ENCODE peak calls at places on chromosomes 7 and 10, in five cellular contexts. I is body of pancreas, V is OCI-LY7, E is AG04450, Z is fibroblast of pulmonary artery. W is an unnamed sample.

GRCh38 chr7:127347567-127348246 is 44.8 kb downstream of the ZNF800 start:
- DNase-seq in I (peak; percentile 85), V (no peak), E (peak; percentile 10), Z (peak; percentile 71), W (peak; percentile 17)

GRCh38 chr10:89360153-89360552 is 17.7 kb upstream of the IFIT1B start:
- DNase-seq in I (no peak), V (no peak), E (no peak), Z (no peak), W (no peak)

GRCh38 chr10:112532053-112532658 is 85.1 kb downstream of the VTI1A start:
- DNase-seq in I (no peak), V (no peak), E (no peak), Z (no peak), W (no peak)

GRCh38 chr7:106604303-106604918 is 56.5 kb downstream of the CCDC71L start:
- DNase-seq in I (no peak), V (no peak), E (no peak), Z (peak; percentile 27), W (no peak)

GRCh38 chr10:48390933-48391845 is 84.7 kb downstream of the MAPK8 start:
- DNase-seq in I (no peak), V (no peak), E (no peak), Z (peak; percentile 69), W (no peak)

GRCh38 chr10:96266118-96266770 is 5.1 kb downstream of the BLNK start:
- DNase-seq in I (no peak), V (no peak), E (no peak), Z (no peak), W (no peak)

GRCh38 chr7:89618269-89618668 is 536.0 kb upstream of the STEAP1 start:
- DNase-seq in I (no peak), V (no peak), E (no peak), Z (no peak), W (no peak)

GRCh38 chr10:75335191-75335590 is 66.4 kb downstream of the ZNF503 start:
- DNase-seq in I (no peak), V (no peak), E (no peak), Z (no peak), W (no peak)

DNA sequence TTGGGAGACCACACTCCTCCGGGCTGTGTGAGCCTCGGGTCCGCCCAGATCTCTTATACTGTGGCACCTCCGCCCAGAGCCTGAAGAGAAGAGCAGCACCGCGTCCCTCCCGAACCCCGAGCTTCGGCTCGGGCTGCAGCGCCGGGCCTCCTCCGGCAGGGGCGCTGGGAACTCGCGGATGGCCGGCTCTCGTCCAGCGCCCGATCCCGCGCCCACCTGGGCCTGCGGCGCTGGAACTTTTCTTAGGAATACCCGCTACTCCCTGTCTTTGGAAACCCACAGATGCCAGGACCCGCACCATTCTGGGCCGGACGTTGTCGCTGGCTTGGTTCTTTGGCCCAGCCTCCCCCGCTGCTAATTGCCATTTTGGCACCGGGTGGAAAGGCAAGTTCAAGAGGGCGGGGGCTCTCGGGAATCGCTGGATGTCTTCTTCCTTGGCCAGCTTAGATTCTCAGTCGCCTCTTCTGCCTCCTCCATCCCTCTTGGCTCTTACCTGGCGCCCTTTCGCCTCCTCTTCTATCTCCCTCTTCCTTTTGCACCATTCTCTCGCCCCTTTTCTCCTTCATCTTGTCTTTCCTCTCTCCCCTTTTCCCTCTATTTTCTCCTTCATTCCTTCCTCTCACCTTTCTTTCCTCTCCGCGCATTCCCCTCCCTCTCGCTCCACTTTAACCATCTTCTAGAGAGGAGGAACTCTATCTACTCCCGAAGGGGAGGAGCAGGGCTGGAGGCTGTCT is 2.1 kb upstream of the SORCS3 start:
- DNase-seq in I (peak; percentile 12), V (no peak), E (no peak), Z (no peak), W (no peak)
- H3K4me3 ChIP-seq in I (no peak overlapping the region), V (no peak overlapping the region), E (no peak overlapping the region), Z (no peak overlapping the region), W (no peak overlapping the region)

GRCh38 chr7:86477343-86477742 is 166.4 kb upstream of the GRM3 start:
- DNase-seq in I (no peak), V (no peak), E (no peak), Z (no peak), W (no peak)
- TF ChIP-seq CTCF in I (no peak), V (no peak), E (no peak), Z (no peak), W (no peak)

GRCh38 chr7:95047291-95047690 is 139.9 kb downstream of the PPP1R9A start:
- DNase-seq in I (no peak), V (no peak), E (no peak), Z (no peak), W (no peak)
- H3K4me3 ChIP-seq in I (no peak overlapping the region), V (no peak overlapping the region), E (no peak overlapping the region), Z (no peak overlapping the region), W (no peak overlapping the region)

DNA sequence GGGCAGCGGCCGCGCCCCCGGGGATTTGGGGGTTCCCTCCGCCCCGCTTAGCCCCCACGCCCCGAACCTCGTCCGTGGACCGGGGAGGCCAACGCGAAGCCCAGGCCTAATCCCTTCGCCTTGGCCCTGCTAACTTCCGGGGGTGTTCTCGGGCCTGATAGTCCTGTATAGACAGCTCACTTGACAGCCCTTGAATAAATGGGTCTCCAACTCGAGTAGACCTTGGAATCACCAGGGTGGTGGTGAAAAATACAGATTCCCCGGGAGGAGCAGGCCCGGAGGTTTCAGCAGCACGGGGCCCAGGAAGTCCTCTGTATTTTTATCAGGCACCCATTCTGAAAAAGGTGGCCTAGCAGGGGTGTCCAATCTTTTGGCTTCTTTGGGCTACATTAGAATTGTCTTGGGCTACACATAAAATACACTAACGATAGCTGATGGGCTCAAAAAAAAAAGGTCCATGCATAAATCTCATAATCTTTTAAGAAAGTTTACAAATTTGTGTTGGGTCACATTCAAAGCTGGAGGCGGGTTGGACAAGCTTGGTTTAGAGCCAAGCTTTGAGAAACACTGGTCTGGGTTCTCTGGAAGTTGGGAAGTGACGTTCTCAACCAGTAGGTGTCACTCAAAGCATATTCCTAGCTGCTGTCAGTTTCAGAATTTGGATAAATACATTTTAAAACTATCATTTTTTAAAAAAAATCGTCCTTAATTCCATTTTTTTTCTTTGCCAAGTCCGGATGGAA is 221.7 kb downstream of the PHTF2 start:
- DNase-seq in I (peak; percentile 73), V (peak; percentile 58), E (peak; percentile 72), Z (peak; percentile 89), W (peak; percentile 41)
- TF ChIP-seq CTCF in I (peak; percentile 73), V (peak; percentile 87), E (peak; percentile 72), Z (peak; percentile 51), W (peak; percentile 71)

GRCh38 chr10:99531026-99531695 is 1.6 kb upstream of the NKX2-3 start:
- DNase-seq in I (no peak), V (no peak), E (no peak), Z (no peak), W (no peak)
- H3K4me3 ChIP-seq in I (no peak overlapping the region), V (no peak overlapping the region), E (no peak overlapping the region), Z (no peak overlapping the region), W (no peak overlapping the region)

GRCh38 chr10:46299531-46300366 is 13.0 kb downstream of the ANTXRL start:
- DNase-seq in I (no peak), V (peak; percentile 84), E (no peak), Z (no peak), W (no peak)
- TF ChIP-seq CTCF in I (no peak), V (no peak), E (no peak), Z (no peak), W (no peak)

DNA sequence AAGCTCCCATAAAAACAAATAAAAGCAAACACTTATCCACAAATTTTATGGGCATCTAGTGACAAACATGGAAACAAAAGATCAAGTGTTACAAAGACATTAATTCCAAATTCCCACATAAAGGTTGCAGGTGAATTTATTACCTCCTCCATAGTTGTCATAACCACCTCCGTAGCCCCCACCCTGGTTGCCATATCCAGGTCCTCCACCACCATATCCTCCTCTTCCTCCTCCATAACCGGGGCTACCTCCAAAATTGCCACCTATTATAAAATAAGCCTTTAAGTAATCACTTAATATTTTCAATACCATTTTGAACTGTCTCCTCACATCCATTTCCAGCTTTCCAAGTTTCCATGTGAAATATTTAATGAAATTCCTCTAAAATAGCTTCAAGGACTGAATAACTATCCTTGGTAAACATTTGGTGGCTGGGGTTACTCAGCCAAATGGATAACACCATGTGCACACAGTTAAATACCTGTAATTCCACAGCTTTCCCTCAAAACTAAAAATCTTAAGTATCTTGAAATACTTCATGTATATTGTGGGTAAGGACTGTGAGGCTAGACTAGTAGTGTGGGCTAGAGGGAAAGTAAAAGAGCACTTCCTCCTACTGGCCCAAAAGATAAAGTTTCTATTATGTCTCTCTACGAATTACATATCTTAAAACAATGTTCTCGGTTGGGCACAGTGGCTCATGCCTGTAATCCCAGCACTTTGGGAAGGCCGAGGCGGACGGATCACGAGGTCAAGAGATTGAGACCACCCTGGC is 6.9 kb downstream of the HNRNPA2B1 start:
- DNase-seq in I (no peak), V (no peak), E (no peak), Z (no peak), W (no peak)
- H3K4me3 ChIP-seq in I (no peak overlapping the region), V (no peak overlapping the region), E (no peak overlapping the region), Z (no peak overlapping the region), W (no peak overlapping the region)

GRCh38 chr10:27745719-27746363 is at the start of gene MKX:
- DNase-seq in I (peak; percentile 61), V (no peak), E (no peak), Z (no peak), W (no peak)
- TF ChIP-seq CTCF in I (peak; percentile 33), V (no peak), E (no peak), Z (no peak), W (no peak)

DNA sequence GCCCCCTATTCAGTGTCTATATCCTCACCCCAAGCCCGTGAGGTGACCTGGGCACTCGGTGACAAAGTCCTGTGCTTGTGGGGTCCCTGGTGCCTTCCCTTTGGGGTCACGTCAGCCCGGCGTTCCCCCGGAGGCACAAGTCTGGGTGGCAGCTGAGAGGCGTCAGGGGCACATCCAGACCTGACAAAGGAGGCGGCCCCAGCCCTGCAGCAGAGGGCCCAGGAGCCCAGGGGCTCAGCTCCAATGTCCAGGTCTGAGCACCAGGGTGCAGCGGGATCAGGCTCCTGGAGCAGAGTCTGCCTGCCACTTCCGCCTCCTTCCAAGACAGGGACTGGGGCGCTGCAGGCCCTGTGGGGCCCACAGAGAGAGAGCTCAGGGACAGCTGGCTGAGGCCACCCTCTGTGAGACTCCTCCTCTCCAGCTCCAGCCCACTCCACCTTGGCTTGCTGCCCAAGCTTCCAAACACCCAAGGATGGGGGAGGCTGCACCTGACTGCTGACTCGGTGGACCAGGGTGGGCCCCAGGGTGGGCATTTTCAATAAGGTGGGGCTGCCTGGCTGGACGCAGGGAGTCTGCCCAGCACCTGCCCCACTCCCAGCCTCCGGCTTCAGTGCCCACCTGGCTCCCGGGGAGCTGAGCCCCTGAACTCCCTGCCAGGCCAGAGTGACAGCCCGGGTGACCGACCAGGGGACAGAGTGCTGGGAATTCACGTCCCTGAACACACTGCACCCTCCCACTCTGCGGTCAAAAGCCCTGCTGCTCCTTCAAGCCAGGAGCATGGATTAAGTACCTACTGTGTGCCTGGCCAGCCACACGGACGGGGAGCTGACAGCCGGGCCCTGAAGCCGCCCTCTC is 1.0 kb upstream of the KNDC1 start:
- DNase-seq in I (peak; percentile 41), V (no peak), E (no peak), Z (no peak), W (no peak)
- H3K4me3 ChIP-seq in I (no peak overlapping the region), V (no peak overlapping the region), E (no peak overlapping the region), Z (no peak overlapping the region), W (no peak overlapping the region)

DNA sequence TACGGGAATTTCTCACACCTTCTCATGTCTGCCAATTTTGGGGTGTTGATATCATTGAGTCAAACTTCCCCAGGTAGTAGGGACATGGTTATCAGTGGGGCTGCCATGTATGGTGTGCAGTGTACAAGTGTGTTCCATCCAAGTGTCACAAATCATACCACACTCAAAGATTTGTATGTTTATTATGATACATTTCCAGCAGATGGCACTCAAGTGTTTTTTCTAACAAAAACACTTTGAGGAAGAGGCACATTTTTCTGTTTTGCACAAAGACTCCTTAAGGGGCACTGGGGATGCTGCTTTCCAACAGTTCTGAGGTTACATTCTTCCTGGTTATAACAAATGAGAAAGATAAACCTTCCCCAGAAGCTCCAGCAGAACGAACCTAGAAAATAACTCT is 414.5 kb downstream of the REEP3 start:
- DNase-seq in I (no peak), V (peak; percentile 13), E (no peak), Z (peak; percentile 3), W (no peak)
- TF ChIP-seq CTCF in I (no peak), V (peak; percentile 62), E (no peak), Z (no peak), W (peak; percentile 40)

W was measured in LNCaP clone FGC.